ENCODE peak calls at places on chromosomes 2 and 18, in five cellular contexts. One of them, this sample, is unnamed.

GRCh38 chr2:217167531-217167930 is 307.7 kb upstream of the TNP1 start:
- DNase-seq in GM06990: no peak
- DNase-seq in neuronal stem cell: no peak
- DNase-seq in COLO829: no peak
- DNase-seq in GM23248: no peak
- DNase-seq in this sample: no peak

GRCh38 chr2:48633143-48633542 is 15.5 kb downstream of the GTF2A1L start:
- DNase-seq in GM23248: no peak
- DNase-seq in neuronal stem cell: no peak
- DNase-seq in COLO829: no peak
- DNase-seq in GM06990: no peak
- DNase-seq in this sample: no peak

GRCh38 chr2:46803911-46804670 is 111.5 kb downstream of the MCFD2 start:
- DNase-seq in COLO829: peak
- DNase-seq in neuronal stem cell: no peak
- DNase-seq in GM06990: no peak
- DNase-seq in GM23248: peak
- DNase-seq in this sample: peak

GRCh38 chr18:2104620-2105462 is 466.5 kb downstream of the METTL4 start:
- DNase-seq in COLO829: peak
- DNase-seq in neuronal stem cell: peak
- DNase-seq in GM06990: peak
- DNase-seq in GM23248: peak
- DNase-seq in this sample: peak

GRCh38 chr18:70372450-70373061 is 83.7 kb downstream of the SOCS6 start:
- DNase-seq in neuronal stem cell: no peak
- DNase-seq in GM23248: peak
- DNase-seq in COLO829: no peak
- DNase-seq in GM06990: no peak
- DNase-seq in this sample: no peak

GRCh38 chr2:3738454-3738853 is 35.1 kb downstream of the DCDC2C start:
- DNase-seq in GM23248: peak
- DNase-seq in GM06990: no peak
- DNase-seq in COLO829: peak
- DNase-seq in neuronal stem cell: no peak
- DNase-seq in this sample: peak

GRCh38 chr2:102438124-102438523 is 15.2 kb downstream of the IL18RAP start:
- DNase-seq in neuronal stem cell: no peak
- DNase-seq in GM06990: no peak
- DNase-seq in COLO829: no peak
- DNase-seq in GM23248: no peak
- DNase-seq in this sample: no peak

GRCh38 chr18:31825772-31826171 is 65.1 kb upstream of the SLC25A52 start:
- DNase-seq in GM23248: no peak
- DNase-seq in GM06990: no peak
- DNase-seq in COLO829: no peak
- DNase-seq in neuronal stem cell: no peak
- DNase-seq in this sample: no peak

GRCh38 chr2:240918258-240919091 is 12.3 kb downstream of the CROCC2 start:
- DNase-seq in GM23248: no peak
- DNase-seq in neuronal stem cell: no peak
- DNase-seq in COLO829: no peak
- DNase-seq in GM06990: no peak
- DNase-seq in this sample: no peak

GRCh38 chr2:174586418-174586817 is 11.2 kb downstream of the WIPF1 start:
- DNase-seq in GM06990: no peak
- DNase-seq in neuronal stem cell: no peak
- DNase-seq in GM23248: no peak
- DNase-seq in COLO829: no peak
- DNase-seq in this sample: no peak

GRCh38 chr2:15812187-15812830 is 128.0 kb upstream of the MYCN start:
- DNase-seq in GM06990: no peak
- DNase-seq in neuronal stem cell: no peak
- DNase-seq in GM23248: no peak
- DNase-seq in COLO829: no peak
- DNase-seq in this sample: no peak

GRCh38 chr2:240125749-240126148 is 10.4 kb downstream of the COPS9 start:
- DNase-seq in GM06990: no peak
- DNase-seq in COLO829: no peak
- DNase-seq in GM23248: no peak
- DNase-seq in neuronal stem cell: no peak
- DNase-seq in this sample: no peak

GRCh38 chr2:46144133-46144800 is 152.9 kb upstream of the EPAS1 start:
- DNase-seq in COLO829: no peak
- DNase-seq in neuronal stem cell: no peak
- DNase-seq in GM06990: no peak
- DNase-seq in GM23248: no peak
- DNase-seq in this sample: no peak

GRCh38 chr2:196234672-196235071 is 63.3 kb upstream of the STK17B start:
- DNase-seq in neuronal stem cell: no peak
- DNase-seq in COLO829: no peak
- DNase-seq in GM06990: peak
- DNase-seq in GM23248: peak
- DNase-seq in this sample: no peak

GRCh38 chr2:61343141-61343540 is 127.7 kb downstream of the USP34 start:
- DNase-seq in COLO829: no peak
- DNase-seq in GM23248: no peak
- DNase-seq in GM06990: no peak
- DNase-seq in neuronal stem cell: no peak
- DNase-seq in this sample: no peak

GRCh38 chr2:98917031-98917459 is 19.0 kb downstream of the CRACDL start:
- DNase-seq in GM06990: no peak
- DNase-seq in COLO829: peak
- DNase-seq in GM23248: peak
- DNase-seq in neuronal stem cell: no peak
- DNase-seq in this sample: peak

GRCh38 chr2:3956344-3956743 is 253.0 kb downstream of the DCDC2C start:
- DNase-seq in neuronal stem cell: no peak
- DNase-seq in GM06990: no peak
- DNase-seq in GM23248: no peak
- DNase-seq in COLO829: no peak
- DNase-seq in this sample: peak

GRCh38 chr2:201881731-201882130 is 75.4 kb downstream of the CDK15 start:
- DNase-seq in GM23248: peak
- DNase-seq in neuronal stem cell: no peak
- DNase-seq in GM06990: no peak
- DNase-seq in COLO829: no peak
- DNase-seq in this sample: no peak